ENCODE peak calls at places on chromosomes 2 and 18, in eight cellular contexts. P is gastrocnemius medialis; Z is effector memory CD4-positive, alpha-beta T cell; O is GM06990; Q is mesendoderm; S is lung; X is epithelial cell of esophagus; E is astrocyte of the spinal cord. F is an unnamed sample.

GRCh38 chr2:37623971-37624897 is 47.2 kb downstream of the CDC42EP3 start:
- DNase-seq in P (no peak), Z (no peak), O (peak), Q (no peak), S (no peak), X (peak), E (peak), F (peak)

GRCh38 chr2:136246086-136246669 is 128.2 kb upstream of the CXCR4 start:
- DNase-seq in P (no peak), Z (no peak), O (no peak), Q (peak), S (peak), X (peak), E (peak), F (peak)

GRCh38 chr2:75320893-75321292 is 121.6 kb upstream of the TACR1 start:
- DNase-seq in P (no peak), Z (no peak), O (no peak), Q (no peak), S (no peak), X (no peak), E (no peak), F (no peak)

GRCh38 chr2:225122582-225123486 is 80.6 kb upstream of the DOCK10 start:
- DNase-seq in P (no peak), Z (no peak), O (no peak), Q (peak), S (no peak), X (peak), E (peak), F (peak)

GRCh38 chr2:6771539-6772365 is 94.0 kb downstream of the CMPK2 start:
- DNase-seq in P (no peak), Z (no peak), O (no peak), Q (peak), S (no peak), X (no peak), E (no peak), F (no peak)

GRCh38 chr2:7449287-7449686 is 532.1 kb downstream of the RNF144A start:
- DNase-seq in P (no peak), Z (no peak), O (no peak), Q (no peak), S (no peak), X (no peak), E (no peak), F (no peak)

GRCh38 chr2:177724398-177725287 is 332.1 kb downstream of the AGPS start:
- DNase-seq in P (no peak), Z (no peak), O (peak), Q (peak), S (peak), X (peak), E (peak), F (peak)

GRCh38 chr2:236665572-236666118 is 96.0 kb downstream of the ACKR3 start:
- DNase-seq in P (no peak), Z (no peak), O (no peak), Q (no peak), S (peak), X (peak), E (peak), F (no peak)

DNA sequence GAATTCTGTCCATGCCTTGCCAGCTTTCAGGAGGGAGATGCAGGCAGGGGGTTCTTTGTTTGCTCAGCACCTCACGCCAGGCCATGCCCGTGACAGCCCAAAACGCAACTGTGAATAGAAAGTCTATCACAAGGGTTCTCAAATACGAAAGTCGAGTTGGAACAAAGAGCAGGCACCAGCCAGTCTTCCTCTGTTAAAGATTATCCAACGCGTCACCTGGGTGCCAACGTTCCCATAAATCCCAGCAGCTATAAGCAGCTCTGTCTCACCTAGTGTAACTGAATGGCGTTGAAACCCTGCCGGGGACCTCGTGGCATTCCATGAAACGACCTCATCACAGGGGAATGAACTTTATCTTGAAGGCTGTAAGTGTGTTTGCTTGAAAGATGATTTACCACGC is 84.8 kb upstream of the GATA6 start:
- DNase-seq in P (no peak), Z (no peak), O (no peak), Q (peak), S (peak), X (peak), E (no peak), F (no peak)
- H3K4me3 ChIP-seq in P (no peak), Z (no peak), O (no peak), Q (no peak), S (no peak), X (no peak), E (no peak), F (no peak)

GRCh38 chr2:88600038-88600465 is 27.2 kb downstream of the EIF2AK3 start:
- DNase-seq in P (peak), Z (peak), O (peak), Q (peak), S (peak), X (peak), E (peak), F (peak)
- H3K4me3 ChIP-seq in P (no peak), Z (no peak), O (no peak), Q (no peak), S (no peak), X (no peak), E (no peak), F (no peak)

DNA sequence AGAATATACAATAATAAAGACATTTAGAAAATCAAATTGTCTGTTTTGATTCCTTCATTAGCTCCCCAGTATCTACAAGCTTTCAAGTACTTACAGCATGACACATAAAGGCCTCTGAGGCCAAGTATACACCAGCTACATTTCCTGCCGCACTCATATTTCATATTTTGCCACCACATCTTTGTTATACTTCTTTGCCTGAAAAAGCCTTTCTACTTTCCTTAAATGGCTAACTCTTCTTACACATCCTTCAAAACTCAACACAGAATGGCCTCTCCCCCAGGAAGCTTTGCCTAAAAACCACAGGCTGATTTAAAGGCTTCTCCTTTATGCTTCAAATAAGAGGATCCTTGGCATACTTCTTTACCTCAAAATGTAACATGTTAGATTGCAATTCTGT is 4.5 kb downstream of the STK17B start:
- DNase-seq in P (no peak), Z (no peak), O (no peak), Q (no peak), S (no peak), X (peak), E (peak), F (peak)
- H3K4me3 ChIP-seq in P (no peak), Z (peak), O (peak), Q (no peak), S (no peak), X (no peak), E (no peak), F (peak)

GRCh38 chr2:196169521-196169920 is 1.9 kb downstream of the STK17B start:
- DNase-seq in P (no peak), Z (no peak), O (no peak), Q (no peak), S (no peak), X (peak), E (peak), F (no peak)

GRCh38 chr2:196170681-196171247 is 614 bp downstream of the STK17B start:
- DNase-seq in P (no peak), Z (no peak), O (peak), Q (peak), S (peak), X (peak), E (no peak), F (peak)

GRCh38 chr2:196170202-196170680 is 1.1 kb downstream of the STK17B start:
- DNase-seq in P (no peak), Z (no peak), O (no peak), Q (no peak), S (peak), X (peak), E (peak), F (peak)

GRCh38 chr2:196167666-196168065 is 3.7 kb downstream of the STK17B start:
- DNase-seq in P (no peak), Z (no peak), O (no peak), Q (peak), S (no peak), X (no peak), E (peak), F (no peak)

DNA sequence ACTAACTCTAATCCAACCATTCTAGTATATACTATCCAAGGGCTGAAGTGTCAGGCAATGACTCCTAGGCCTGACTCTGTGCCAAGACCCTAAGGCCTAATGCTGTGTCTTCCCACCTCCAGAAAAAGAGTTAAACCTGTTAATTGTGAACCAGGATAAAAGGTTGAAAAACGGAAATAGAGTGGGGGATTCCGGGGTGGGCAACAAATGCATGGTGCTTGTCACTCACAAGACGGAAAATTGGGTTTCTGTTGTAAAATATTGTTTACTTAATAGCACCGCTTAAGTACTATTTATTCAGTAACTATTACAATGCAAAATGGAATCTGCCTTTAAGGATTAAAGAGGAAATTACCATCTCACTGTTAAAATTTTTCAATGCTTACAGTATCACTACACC is 3.2 kb downstream of the STK17B start:
- DNase-seq in P (no peak), Z (no peak), O (no peak), Q (peak), S (no peak), X (peak), E (peak), F (peak)
- H3K4me3 ChIP-seq in P (no peak), Z (peak), O (peak), Q (no peak), S (no peak), X (peak), E (peak), F (peak)